ENCODE peak calls at places on chromosomes 11 and 22, in eight cellular contexts. B, J, S, A, X, I, P and Q are unnamed samples.

GRCh38 chr22:36702832-36703210 is 731 bp downstream of the CACNG2 start:
- DNase-seq in B (no peak), J (no peak), S (no peak), A (peak), X (no peak), I (no peak), P (no peak), Q (no peak)

GRCh38 chr11:108961095-108961494 is 296.2 kb downstream of the DDX10 start:
- DNase-seq in B (no peak), J (no peak), S (no peak), A (no peak), X (no peak), I (no peak), P (no peak), Q (no peak)

GRCh38 chr11:116145187-116145865 is 627.5 kb downstream of the BUD13 start:
- DNase-seq in B (no peak), J (no peak), S (no peak), A (peak), X (no peak), I (no peak), P (no peak), Q (no peak)

GRCh38 chr11:119262668-119263351 is 54.1 kb downstream of the MCAM start:
- DNase-seq in B (no peak), J (no peak), S (peak), A (no peak), X (peak), I (peak), P (no peak), Q (no peak)

GRCh38 chr11:117610045-117610444 is 187.0 kb downstream of the DSCAML1 start:
- DNase-seq in B (no peak), J (no peak), S (no peak), A (no peak), X (peak), I (peak), P (no peak), Q (no peak)

GRCh38 chr11:118924591-118925585 is 838 bp downstream of the BCL9L start:
- DNase-seq in B (no peak), J (peak), S (peak), A (peak), X (peak), I (no peak), P (peak), Q (peak)

GRCh38 chr11:7418916-7419315 is 66.4 kb upstream of the OLFML1 start:
- DNase-seq in B (no peak), J (no peak), S (no peak), A (no peak), X (no peak), I (no peak), P (no peak), Q (no peak)

GRCh38 chr22:48507171-48507570 is 1320.5 kb downstream of the BRD1 start:
- DNase-seq in B (no peak), J (no peak), S (no peak), A (no peak), X (no peak), I (no peak), P (no peak), Q (no peak)

GRCh38 chr11:92300871-92301270 is 76.3 kb downstream of the FAT3 start:
- DNase-seq in B (no peak), J (no peak), S (no peak), A (no peak), X (no peak), I (no peak), P (no peak), Q (no peak)

GRCh38 chr11:12289667-12290476 is 87.5 kb upstream of the PARVA start:
- DNase-seq in B (no peak), J (peak), S (no peak), A (no peak), X (no peak), I (no peak), P (no peak), Q (no peak)

GRCh38 chr11:70473186-70473872 is 75.0 kb downstream of the CTTN start:
- DNase-seq in B (no peak), J (no peak), S (no peak), A (no peak), X (no peak), I (no peak), P (no peak), Q (no peak)

GRCh38 chr11:59611570-59612565 is 3.7 kb downstream of the OSBP start:
- DNase-seq in B (no peak), J (peak), S (no peak), A (no peak), X (peak), I (no peak), P (no peak), Q (no peak)

GRCh38 chr11:7672960-7673723 is at the start of gene CYB5R2:
- DNase-seq in B (peak), J (peak), S (no peak), A (peak), X (peak), I (no peak), P (peak), Q (peak)

GRCh38 chr11:3849297-3849874 is 6.1 kb upstream of the STIM1 start:
- DNase-seq in B (peak), J (no peak), S (peak), A (peak), X (peak), I (peak), P (peak), Q (peak)

GRCh38 chr11:44716256-44716655 is 10.5 kb upstream of the TSPAN18 start:
- DNase-seq in B (no peak), J (no peak), S (no peak), A (no peak), X (no peak), I (no peak), P (no peak), Q (no peak)

GRCh38 chr22:47382164-47382890 is 619.9 kb downstream of the TBC1D22A start:
- DNase-seq in B (no peak), J (no peak), S (no peak), A (no peak), X (no peak), I (no peak), P (no peak), Q (no peak)

GRCh38 chr11:129995163-129995562 is 7.5 kb downstream of the PRDM10 start:
- DNase-seq in B (no peak), J (no peak), S (no peak), A (no peak), X (no peak), I (no peak), P (no peak), Q (no peak)

GRCh38 chr11:89503422-89503821 is 12.2 kb upstream of the NOX4 start:
- DNase-seq in B (no peak), J (no peak), S (no peak), A (no peak), X (no peak), I (no peak), P (no peak), Q (no peak)

GRCh38 chr11:73632996-73633395 is 13.4 kb upstream of the PLEKHB1 start:
- DNase-seq in B (no peak), J (no peak), S (no peak), A (no peak), X (no peak), I (peak), P (no peak), Q (no peak)

GRCh38 chr22:28051787-28052356 is 132.8 kb upstream of the PITPNB start:
- DNase-seq in B (peak), J (peak), S (peak), A (peak), X (peak), I (peak), P (peak), Q (peak)

GRCh38 chr11:98365941-98366340 is 654.8 kb upstream of the CNTN5 start:
- DNase-seq in B (no peak), J (no peak), S (no peak), A (no peak), X (no peak), I (no peak), P (no peak), Q (no peak)

GRCh38 chr11:46120361-46120710 is 918 bp downstream of the PHF21A start:
- DNase-seq in B (no peak), J (no peak), S (no peak), A (no peak), X (no peak), I (no peak), P (peak), Q (no peak)

GRCh38 chr11:17287058-17287457 is 10.5 kb downstream of the NUCB2 start:
- DNase-seq in B (no peak), J (no peak), S (peak), A (no peak), X (no peak), I (no peak), P (no peak), Q (no peak)

GRCh38 chr11:59550368-59550841 is 39.1 kb downstream of the OR4D9 start:
- DNase-seq in B (peak), J (peak), S (peak), A (peak), X (peak), I (peak), P (peak), Q (peak)

GRCh38 chr22:41757507-41757906 is 43.0 kb upstream of the CCDC134 start:
- DNase-seq in B (no peak), J (no peak), S (no peak), A (no peak), X (no peak), I (no peak), P (no peak), Q (no peak)

GRCh38 chr11:56624661-56625110 is 10.0 kb upstream of the OR5M1 start:
- DNase-seq in B (no peak), J (no peak), S (no peak), A (peak), X (peak), I (peak), P (no peak), Q (peak)

GRCh38 chr11:33320814-33321330 is 63.7 kb downstream of the HIPK3 start:
- DNase-seq in B (no peak), J (no peak), S (no peak), A (no peak), X (peak), I (no peak), P (no peak), Q (peak)

GRCh38 chr11:29518389-29519174 is 498.2 kb downstream of the KCNA4 start:
- DNase-seq in B (no peak), J (no peak), S (no peak), A (peak), X (no peak), I (no peak), P (no peak), Q (peak)

DNA sequence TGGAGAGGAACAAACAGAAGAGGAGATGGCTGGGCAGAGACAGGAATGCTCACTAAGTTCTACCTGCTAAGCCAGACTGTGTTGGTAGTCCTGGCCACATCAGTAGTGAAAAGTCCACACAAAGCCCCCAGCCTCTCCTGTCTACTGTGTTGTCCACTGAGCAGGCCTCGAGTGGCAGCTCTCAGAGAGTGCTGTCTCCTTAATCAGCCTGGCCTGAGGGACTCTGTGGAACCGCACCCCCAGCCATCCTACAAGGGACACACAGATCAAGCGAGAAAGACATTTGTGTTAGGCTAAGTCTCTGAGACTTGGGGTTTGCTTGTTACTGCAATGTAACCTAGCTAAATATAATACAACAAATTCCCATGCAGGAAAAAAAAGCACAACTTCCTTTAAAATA is 71.0 kb downstream of the PACSIN2 start:
- DNase-seq in B (no peak), J (no peak), S (no peak), A (no peak), X (no peak), I (no peak), P (no peak), Q (no peak)
- H3K27ac ChIP-seq in B (peak), J (peak), S (no peak), A (no peak), X (no peak), I (no peak), P (peak), Q (no peak)

GRCh38 chr22:46026907-46027218 is 49.9 kb upstream of the WNT7B start:
- DNase-seq in B (no peak), J (no peak), S (no peak), A (no peak), X (no peak), I (no peak), P (no peak), Q (no peak)
- H3K4me3 ChIP-seq in B (peak), J (peak), S (no peak), A (peak), X (no peak), I (peak), P (peak), Q (peak)

GRCh38 chr11:86548278-86548917 is 124.0 kb downstream of the ME3 start:
- DNase-seq in B (no peak), J (no peak), S (no peak), A (no peak), X (peak), I (peak), P (no peak), Q (peak)

GRCh38 chr11:86550757-86551156 is 121.7 kb downstream of the ME3 start:
- DNase-seq in B (no peak), J (no peak), S (no peak), A (no peak), X (no peak), I (no peak), P (no peak), Q (no peak)

GRCh38 chr11:86553322-86553721 is 119.1 kb downstream of the ME3 start:
- DNase-seq in B (no peak), J (no peak), S (no peak), A (no peak), X (no peak), I (no peak), P (no peak), Q (no peak)

GRCh38 chr11:86551286-86551685 is 121.1 kb downstream of the ME3 start:
- DNase-seq in B (peak), J (no peak), S (no peak), A (no peak), X (peak), I (peak), P (peak), Q (peak)

DNA sequence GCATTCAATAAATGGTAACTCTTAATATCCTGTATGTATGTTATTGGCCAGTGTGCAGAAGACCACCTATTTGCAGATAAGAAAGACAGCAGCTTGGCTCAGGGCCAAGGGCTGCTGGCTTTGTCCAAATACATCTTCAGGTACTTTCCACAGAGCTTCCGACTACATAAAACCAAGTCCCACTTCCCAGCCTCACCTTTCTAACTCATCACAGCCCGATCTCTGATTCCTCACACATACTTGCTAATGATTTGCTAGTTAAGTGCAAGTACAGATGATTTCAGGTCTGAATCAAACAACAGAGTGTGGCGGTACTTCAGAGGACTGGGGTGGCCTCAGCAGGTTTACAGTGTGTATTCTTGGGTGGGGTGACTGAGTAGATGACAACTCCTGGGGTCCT is 120.7 kb downstream of the ME3 start:
- DNase-seq in B (no peak), J (no peak), S (no peak), A (no peak), X (no peak), I (no peak), P (no peak), Q (no peak)
- H3K27ac ChIP-seq in B (peak), J (peak), S (no peak), A (no peak), X (no peak), I (peak), P (peak), Q (no peak)

GRCh38 chr22:42895087-42895486 is 38.0 kb upstream of the ARFGAP3 start:
- DNase-seq in B (no peak), J (no peak), S (peak), A (no peak), X (no peak), I (no peak), P (no peak), Q (no peak)
- H3K4me3 ChIP-seq in B (no peak), J (no peak), S (no peak), A (no peak), X (no peak), I (no peak), P (no peak), Q (no peak)

GRCh38 chr11:76782526-76783293 is 446 bp upstream of the TSKU start:
- DNase-seq in B (peak), J (peak), S (peak), A (peak), X (peak), I (peak), P (peak), Q (peak)
- H3K27ac ChIP-seq in B (peak), J (peak), S (no peak), A (peak), X (peak), I (peak), P (peak), Q (peak)

GRCh38 chr11:67409781-67410368 is 5.6 kb upstream of the CARNS1 start:
- DNase-seq in B (no peak), J (peak), S (no peak), A (peak), X (no peak), I (no peak), P (no peak), Q (peak)
- H3K4me3 ChIP-seq in B (no peak), J (no peak), S (peak), A (no peak), X (no peak), I (no peak), P (no peak), Q (no peak)

GRCh38 chr11:60679879-60680278 is 19.5 kb upstream of the MS4A8 start:
- DNase-seq in B (no peak), J (no peak), S (no peak), A (no peak), X (no peak), I (no peak), P (no peak), Q (no peak)

DNA sequence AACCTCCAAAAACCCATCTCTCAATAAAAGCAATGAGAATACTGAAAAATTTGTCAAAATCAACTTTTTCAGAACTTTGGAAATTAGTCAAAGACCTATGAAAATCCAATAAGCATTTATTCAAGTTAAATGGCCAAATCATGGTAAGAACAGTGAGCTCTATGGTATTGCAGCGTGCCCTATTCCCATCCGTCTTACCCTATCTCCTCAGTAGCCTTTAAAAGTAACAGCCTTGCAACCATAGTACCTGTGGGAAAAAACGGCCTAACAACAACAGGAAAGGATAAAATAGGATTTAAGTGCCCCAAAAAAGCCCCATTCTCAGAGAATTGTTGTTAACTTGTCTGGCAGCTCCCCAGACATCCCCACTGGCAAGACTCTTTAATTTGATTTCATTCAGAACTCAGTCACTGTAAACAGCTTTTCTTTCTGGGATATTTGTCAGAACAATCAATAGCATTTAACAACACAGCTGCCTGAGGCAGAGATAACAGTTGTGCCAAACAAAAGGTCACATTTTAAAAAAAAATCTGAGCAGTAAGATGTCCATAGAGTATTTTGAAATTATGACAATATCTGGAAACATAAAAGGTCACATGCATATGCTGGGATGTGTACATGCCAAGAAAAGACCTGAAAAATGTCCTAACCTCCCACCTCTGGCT is 18.8 kb upstream of the MS4A8 start:
- DNase-seq in B (no peak), J (no peak), S (no peak), A (no peak), X (no peak), I (no peak), P (no peak), Q (no peak)
- H3K27ac ChIP-seq in B (no peak), J (no peak), S (no peak), A (no peak), X (no peak), I (no peak), P (no peak), Q (no peak)